ENCODE peak calls at places on chromosomes 11 and 22, in four cellular contexts. D, T, B and M are unnamed samples.

GRCh38 chr22:32444068-32444467 is 20.2 kb downstream of the BPIFC start:
- DNase-seq in D (no peak), T (peak), B (no peak), M (no peak)

GRCh38 chr22:50603511-50604255 is 3.1 kb downstream of the MAPK8IP2 start:
- DNase-seq in D (no peak), T (no peak), B (no peak), M (no peak)

GRCh38 chr11:112630496-112630895 is 330.7 kb upstream of the NCAM1 start:
- DNase-seq in D (no peak), T (no peak), B (no peak), M (no peak)

GRCh38 chr22:26585104-26585790 is 4.7 kb downstream of the TPST2 start:
- DNase-seq in D (peak), T (peak), B (no peak), M (peak)

GRCh38 chr11:50071584-50072225 is 39.0 kb downstream of the OR4C45 start:
- DNase-seq in D (no peak), T (no peak), B (no peak), M (no peak)

GRCh38 chr11:118939948-118940598 is 14.3 kb upstream of the BCL9L start:
- DNase-seq in D (no peak), T (peak), B (no peak), M (no peak)

GRCh38 chr11:14672635-14673034 is 29.0 kb downstream of the PDE3B start:
- DNase-seq in D (peak), T (no peak), B (no peak), M (no peak)

GRCh38 chr22:41248758-41249157 is 8.0 kb upstream of the CHADL start:
- DNase-seq in D (no peak), T (no peak), B (no peak), M (no peak)

GRCh38 chr22:47155912-47156311 is 393.5 kb downstream of the TBC1D22A start:
- DNase-seq in D (no peak), T (no peak), B (no peak), M (no peak)

GRCh38 chr22:17106161-17106784 is 14.9 kb downstream of the TMEM121B start:
- DNase-seq in D (no peak), T (no peak), B (no peak), M (no peak)

GRCh38 chr11:134557571-134558257 is 145.7 kb upstream of the B3GAT1 start:
- DNase-seq in D (no peak), T (no peak), B (no peak), M (no peak)

GRCh38 chr11:108984548-108984947 is 319.7 kb downstream of the DDX10 start:
- DNase-seq in D (no peak), T (no peak), B (no peak), M (no peak)

GRCh38 chr11:68870470-68870869 is 28.8 kb upstream of the CPT1A start:
- DNase-seq in D (no peak), T (no peak), B (no peak), M (no peak)

GRCh38 chr11:102798012-102798746 is at the start of gene MMP1:
- DNase-seq in D (peak), T (peak), B (no peak), M (no peak)

GRCh38 chr22:32177221-32177765 is 18.2 kb upstream of the C22orf42 start:
- DNase-seq in D (no peak), T (peak), B (no peak), M (no peak)

GRCh38 chr11:8870461-8871282 is 40.3 kb upstream of the AKIP1 start:
- DNase-seq in D (peak), T (peak), B (no peak), M (peak)

GRCh38 chr11:70497536-70498075 is 99.3 kb downstream of the CTTN start:
- DNase-seq in D (no peak), T (no peak), B (no peak), M (peak)

GRCh38 chr22:32721328-32722180 is 80.0 kb upstream of the TIMP3 start:
- DNase-seq in D (no peak), T (no peak), B (no peak), M (no peak)

GRCh38 chr11:130636672-130637463 is 188.4 kb downstream of the ADAMTS15 start:
- DNase-seq in D (peak), T (peak), B (no peak), M (no peak)

GRCh38 chr22:27857441-27857840 is 55.9 kb upstream of the MN1 start:
- DNase-seq in D (no peak), T (no peak), B (no peak), M (no peak)

GRCh38 chr11:69064394-69064957 is 15.7 kb downstream of the TPCN2 start:
- DNase-seq in D (no peak), T (no peak), B (no peak), M (no peak)

GRCh38 chr22:24592846-24593809 is at the start of gene LRRC75B:
- DNase-seq in D (peak), T (peak), B (no peak), M (peak)

GRCh38 chr22:26568207-26568706 is 21.7 kb downstream of the TPST2 start:
- DNase-seq in D (peak), T (no peak), B (no peak), M (no peak)

GRCh38 chr11:7512525-7513209 is 1.1 kb upstream of the PPFIBP2 start:
- DNase-seq in D (peak), T (peak), B (peak), M (no peak)

GRCh38 chr11:117180020-117180419 is 1.5 kb downstream of the SIDT2 start:
- DNase-seq in D (no peak), T (no peak), B (no peak), M (peak)

GRCh38 chr11:117180661-117181585 is 2.4 kb downstream of the SIDT2 start:
- DNase-seq in D (peak), T (peak), B (peak), M (peak)

GRCh38 chr11:117181586-117182550 is 3.3 kb downstream of the SIDT2 start:
- DNase-seq in D (no peak), T (no peak), B (no peak), M (no peak)

GRCh38 chr11:117183724-117184349 is 5.3 kb downstream of the SIDT2 start:
- DNase-seq in D (no peak), T (no peak), B (no peak), M (peak)

DNA sequence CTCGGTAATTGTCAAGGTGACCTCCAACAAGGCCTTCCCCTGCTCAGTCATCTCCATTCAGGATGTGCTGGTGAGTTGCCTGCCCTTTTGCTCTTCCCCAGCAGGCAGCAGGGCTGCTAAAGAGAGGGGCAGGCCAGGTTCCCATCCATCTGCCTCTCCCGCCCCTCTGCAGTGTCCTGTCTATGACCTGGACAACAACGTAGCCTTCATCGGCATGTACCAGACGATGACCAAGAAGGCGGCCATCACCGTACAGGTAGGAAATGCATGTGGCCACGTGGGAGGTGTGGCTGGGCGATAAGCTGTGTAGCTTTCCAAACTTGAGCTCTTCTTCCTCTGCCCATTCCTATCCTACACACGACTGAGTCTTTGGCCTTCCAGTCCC is 4.0 kb downstream of the SIDT2 start:
- DNase-seq in D (no peak), T (no peak), B (no peak), M (no peak)
- TF ChIP-seq CTCF in D (no peak), T (no peak), B (no peak), M (no peak)

GRCh38 chr11:83724704-83725114 is 438.5 kb upstream of the CCDC90B start:
- DNase-seq in D (no peak), T (peak), B (no peak), M (no peak)
- H3K4me3 ChIP-seq in D (no peak), T (no peak), B (no peak), M (peak)

GRCh38 chr22:29313126-29314071 is 2.1 kb downstream of the RASL10A start:
- DNase-seq in D (peak), T (peak), B (no peak), M (no peak)
- TF ChIP-seq CTCF in D (peak), T (peak), B (peak), M (peak)

GRCh38 chr11:86941871-86942208 is 13.4 kb downstream of the FZD4 start:
- DNase-seq in D (no peak), T (no peak), B (no peak), M (no peak)
- H3K4me3 ChIP-seq in D (no peak), T (no peak), B (no peak), M (no peak)